ENCODE peak calls at places on chromosome 10, in six cellular contexts. U is H54, T is right cardiac atrium, B is ACHN, G is left ventricle myocardium inferior, W is NCI-H2171 treated with DMSO at 0.1 percent for 48 hours. R is an unnamed sample.

GRCh38 chr10:117334075-117334474 is 41.2 kb downstream of the PDZD8 start:
- DNase-seq in W (no peak), T (no peak), U (no peak), B (no peak), G (no peak), R (no peak)

GRCh38 chr10:116044722-116045374 is 228.2 kb downstream of the GFRA1 start:
- DNase-seq in G (peak), W (no peak), T (peak), B (no peak), U (no peak), R (no peak)

GRCh38 chr10:100728928-100729876 is 16.2 kb upstream of the PAX2 start:
- DNase-seq in W (peak), U (peak), G (no peak), B (peak), T (peak), R (no peak)

GRCh38 chr10:30002438-30003266 is 56.7 kb downstream of the JCAD start:
- DNase-seq in G (peak), B (peak), W (peak), U (peak), T (peak), R (no peak)

GRCh38 chr10:97714401-97715258 is 1.1 kb downstream of the MARVELD1 start:
- DNase-seq in T (peak), B (peak), W (peak), G (peak), U (peak), R (no peak)

GRCh38 chr10:99779335-99779734 is 3.1 kb upstream of the ABCC2 start:
- DNase-seq in G (no peak), W (no peak), B (peak), T (no peak), U (no peak), R (no peak)

GRCh38 chr10:110872145-110872983 is 636 bp downstream of the PDCD4 start:
- DNase-seq in T (peak), G (peak), W (peak), B (peak), U (peak), R (peak)

GRCh38 chr10:71837085-71837827 is 13.8 kb downstream of the PSAP start:
- DNase-seq in U (no peak), G (no peak), B (peak), T (no peak), W (peak), R (no peak)

GRCh38 chr10:22805304-22805703 is 90.9 kb upstream of the PIP4K2A start:
- DNase-seq in G (no peak), W (peak), U (no peak), T (peak), B (peak), R (no peak)

GRCh38 chr10:118722694-118723093 is 32.1 kb downstream of the CACUL1 start:
- DNase-seq in T (no peak), G (no peak), B (no peak), W (no peak), U (no peak), R (no peak)

GRCh38 chr10:79018591-79019011 is 50.2 kb upstream of the ZMIZ1 start:
- DNase-seq in U (no peak), W (no peak), T (peak), B (no peak), G (no peak), R (peak)

GRCh38 chr10:33416209-33416608 is 81.7 kb upstream of the NRP1 start:
- DNase-seq in B (no peak), W (no peak), G (no peak), U (no peak), T (no peak), R (no peak)

GRCh38 chr10:60753817-60754216 is 24.5 kb upstream of the CDK1 start:
- DNase-seq in W (no peak), G (no peak), B (no peak), T (no peak), U (no peak), R (no peak)

GRCh38 chr10:48456808-48457761 is 147.8 kb downstream of the ARHGAP22 start:
- DNase-seq in T (peak), G (no peak), B (no peak), U (no peak), W (no peak), R (no peak)

GRCh38 chr10:33031171-33031570 is 73.1 kb upstream of the ITGB1 start:
- DNase-seq in U (no peak), G (no peak), B (no peak), T (no peak), W (no peak), R (no peak)

GRCh38 chr10:113666682-113667252 is 2.9 kb upstream of the NRAP start:
- DNase-seq in W (no peak), T (no peak), B (no peak), U (no peak), G (no peak), R (no peak)

R was measured in DMS 273 treated with DMSO at 0.1 percent for 48 hours.